ENCODE peak calls at places on chromosomes 4 and X, in eight cellular contexts. E is effector memory CD4-positive, alpha-beta T cell; C is PC-3; J is right cardiac atrium; D is stomach; B is breast epithelium; U is mucosa of descending colon; H is NT2/D1. P is an unnamed sample. For H3K4me1, the result is how much of the 10 kb centered on the place peaks cover.

GRCh38 chr4:27178066-27178465 is 317.4 kb downstream of the STIM2 start:
- DNase-seq in B (no peak), H (no peak), J (no peak), D (no peak), U (no peak), E (no peak), C (no peak), P (no peak)

GRCh38 chrX:19046343-19047215 is 62.7 kb upstream of the PHKA2 start:
- DNase-seq in E (no peak), B (no peak), J (no peak), C (peak), D (no peak), H (no peak), U (no peak), P (no peak)

GRCh38 chr4:85113706-85114105 is 147.2 kb upstream of the WDFY3 start:
- DNase-seq in E (no peak), U (no peak), H (no peak), D (no peak), C (no peak), B (no peak), J (no peak), P (no peak)

GRCh38 chrX:151896734-151897474 is 15.8 kb upstream of the MAGEA4 start:
- DNase-seq in U (no peak), C (no peak), D (no peak), B (no peak), H (no peak), J (no peak), E (no peak), P (no peak)

GRCh38 chr4:2320152-2320551 is 58.2 kb upstream of the MXD4 start:
- DNase-seq in U (no peak), C (no peak), J (no peak), E (no peak), H (no peak), B (peak), D (peak), P (no peak)

GRCh38 chrX:135931644-135932487 is 38.4 kb downstream of the SAGE1 start:
- DNase-seq in E (peak), J (peak), D (peak), H (peak), B (no peak), U (no peak), C (peak), P (peak)

GRCh38 chrX:20265726-20266681 is 705 bp downstream of the RPS6KA3 start:
- DNase-seq in H (no peak), J (peak), B (no peak), U (peak), E (peak), C (peak), D (no peak), P (peak)

GRCh38 chrX:100410083-100410590 is at the start of gene PCDH19:
- DNase-seq in C (peak), J (peak), D (peak), U (no peak), E (no peak), B (no peak), H (peak), P (peak)

GRCh38 chr4:79334341-79334740 is 8.5 kb upstream of the NAA11 start:
- DNase-seq in H (no peak), E (no peak), D (no peak), J (no peak), B (no peak), C (no peak), U (no peak), P (no peak)

GRCh38 chr4:5773271-5773555 is 62.2 kb downstream of the EVC start:
- DNase-seq in B (no peak), U (no peak), D (no peak), C (no peak), E (no peak), H (no peak), J (no peak), P (peak)

GRCh38 chrX:23779025-23779424 is 3.9 kb upstream of the SAT1 start:
- DNase-seq in E (no peak), H (no peak), B (no peak), U (no peak), C (peak), D (no peak), J (no peak), P (no peak)

GRCh38 chr4:7424553-7425111 is 10.1 kb downstream of the PSAPL1 start:
- DNase-seq in E (no peak), C (no peak), U (peak), B (peak), H (no peak), J (no peak), D (peak), P (peak)

GRCh38 chr4:106502106-106502699 is 133.6 kb upstream of the GIMD1 start:
- DNase-seq in U (no peak), E (no peak), D (peak), J (peak), H (peak), B (no peak), C (peak), P (peak)

GRCh38 chr4:113397114-113397701 is 347.8 kb downstream of the ANK2 start:
- DNase-seq in B (no peak), E (no peak), J (no peak), C (no peak), U (no peak), D (no peak), H (no peak), P (no peak)

GRCh38 chr4:169968999-169969398 is 57.2 kb downstream of the MFAP3L start:
- DNase-seq in E (no peak), C (no peak), H (no peak), J (no peak), D (no peak), U (no peak), B (no peak), P (no peak)

GRCh38 chrX:148380614-148381561 is 119.5 kb upstream of the AFF2 start:
- DNase-seq in D (no peak), H (no peak), J (no peak), E (peak), C (no peak), U (no peak), B (no peak), P (no peak)

GRCh38 chr4:119731146-119731742 is 102.6 kb upstream of the PDE5A start:
- DNase-seq in C (no peak), J (no peak), E (no peak), U (no peak), D (no peak), B (no peak), H (no peak), P (no peak)

GRCh38 chr4:46934731-46935130 is 25.7 kb upstream of the COX7B2 start:
- DNase-seq in C (no peak), U (no peak), E (no peak), J (no peak), H (no peak), B (no peak), D (no peak), P (no peak)

GRCh38 chrX:102546818-102547493 is 30.4 kb upstream of the TMSB15A start:
- DNase-seq in B (no peak), C (no peak), U (no peak), E (no peak), D (no peak), J (no peak), H (no peak), P (peak)

GRCh38 chr4:40316333-40316781 is 18.8 kb upstream of the CHRNA9 start:
- DNase-seq in J (no peak), U (no peak), D (no peak), E (peak), B (no peak), H (no peak), C (peak), P (no peak)

GRCh38 chr4:168560184-168560834 is 63.5 kb downstream of the PALLD start:
- DNase-seq in U (no peak), D (peak), E (no peak), H (no peak), B (peak), C (peak), J (no peak), P (no peak)

GRCh38 chrX:51894697-51895336 is 1.4 kb downstream of the MAGED1 start:
- DNase-seq in U (peak), B (no peak), E (no peak), C (no peak), D (no peak), J (no peak), H (no peak), P (peak)

GRCh38 chr4:15501941-15502340 is 32.3 kb downstream of the CC2D2A start:
- DNase-seq in D (no peak), B (no peak), E (no peak), H (peak), U (no peak), J (no peak), C (no peak), P (no peak)

GRCh38 chrX:139332441-139332840 is 198.1 kb upstream of the F9 start:
- DNase-seq in J (no peak), B (no peak), D (no peak), E (no peak), H (no peak), C (no peak), U (no peak), P (no peak)

GRCh38 chrX:118189628-118190027 is 73.0 kb upstream of the KLHL13 start:
- DNase-seq in C (no peak), H (no peak), J (no peak), U (no peak), E (no peak), D (no peak), B (no peak), P (peak)

GRCh38 chr4:94759767-94760211 is 2.0 kb downstream of the BMPR1B start:
- DNase-seq in D (no peak), U (no peak), E (no peak), B (no peak), C (peak), J (no peak), H (no peak), P (no peak)
- H3K4me1 ChIP-seq in D (under half), U (under half), E (under half), B (under half), C (under half), J (under half), H (under half), P (under half)

GRCh38 chr4:94484818-94485217 is 33.1 kb downstream of the PDLIM5 start:
- DNase-seq in C (no peak), J (no peak), B (no peak), H (no peak), D (no peak), E (no peak), U (no peak), P (no peak)

GRCh38 chr4:94483895-94484294 is 32.2 kb downstream of the PDLIM5 start:
- DNase-seq in B (no peak), C (no peak), H (no peak), J (no peak), U (no peak), E (no peak), D (no peak), P (no peak)

GRCh38 chr4:94488667-94489066 is 36.9 kb downstream of the PDLIM5 start:
- DNase-seq in D (no peak), U (no peak), E (no peak), C (peak), B (no peak), J (no peak), H (no peak), P (no peak)

GRCh38 chr4:94489075-94489474 is 37.3 kb downstream of the PDLIM5 start:
- DNase-seq in B (no peak), C (no peak), H (no peak), U (no peak), J (no peak), D (no peak), E (no peak), P (no peak)

GRCh38 chr4:94486372-94486801 is 34.6 kb downstream of the PDLIM5 start:
- DNase-seq in B (no peak), J (no peak), C (peak), D (peak), H (no peak), U (no peak), E (no peak), P (no peak)
- H3K4me1 ChIP-seq in B (under half), J (under half), C (half or more), D (under half), H (under half), U (under half), E (under half), P (under half)

GRCh38 chrX:133968109-133968508 is 17.3 kb downstream of the GPC3 start:
- DNase-seq in E (no peak), C (no peak), U (no peak), D (no peak), H (no peak), J (no peak), B (no peak), P (no peak)
- H3K4me1 ChIP-seq in E (under half), C (under half), U (under half), D (under half), H (under half), J (under half), B (under half), P (under half)

GRCh38 chr4:17809667-17810066 is 890 bp downstream of the DCAF16 start:
- DNase-seq in U (no peak), D (no peak), C (no peak), E (no peak), B (no peak), J (no peak), H (no peak), P (no peak)
- H3K4me1 ChIP-seq in U (under half), D (half or more), C (under half), E (under half), B (under half), J (under half), H (under half), P (under half)

GRCh38 chrX:22192419-22193086 is 80.2 kb upstream of the CBLL2 start:
- DNase-seq in D (peak), J (peak), U (peak), E (peak), B (peak), H (peak), C (peak), P (peak)
- H3K4me1 ChIP-seq in D (under half), J (under half), U (under half), E (under half), B (under half), H (under half), C (under half), P (under half)

DNA sequence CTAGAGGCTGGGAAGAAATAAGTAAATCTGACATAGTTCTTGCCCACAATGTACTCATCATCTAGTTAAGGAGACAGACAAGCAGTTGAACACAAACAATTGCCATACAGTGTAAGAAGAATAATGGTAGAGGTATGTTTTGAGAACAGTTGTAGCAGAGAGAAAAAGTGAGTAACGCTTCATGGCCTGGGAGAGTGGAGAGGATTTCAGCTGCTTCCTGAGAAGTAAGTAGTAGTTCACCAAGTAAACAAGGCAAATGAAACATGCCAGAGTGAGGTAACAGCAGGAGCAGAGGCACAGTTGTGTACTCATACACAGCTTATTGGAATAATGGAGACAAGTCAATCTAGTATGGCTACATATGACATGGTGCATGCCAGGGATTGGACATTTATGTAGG is 53.6 kb upstream of the RAP2C start:
- DNase-seq in H (no peak), E (no peak), C (no peak), D (no peak), B (no peak), U (no peak), J (no peak), P (no peak)
- H3K4me1 ChIP-seq in H (under half), E (under half), C (under half), D (under half), B (under half), U (under half), J (under half), P (under half)

DNA sequence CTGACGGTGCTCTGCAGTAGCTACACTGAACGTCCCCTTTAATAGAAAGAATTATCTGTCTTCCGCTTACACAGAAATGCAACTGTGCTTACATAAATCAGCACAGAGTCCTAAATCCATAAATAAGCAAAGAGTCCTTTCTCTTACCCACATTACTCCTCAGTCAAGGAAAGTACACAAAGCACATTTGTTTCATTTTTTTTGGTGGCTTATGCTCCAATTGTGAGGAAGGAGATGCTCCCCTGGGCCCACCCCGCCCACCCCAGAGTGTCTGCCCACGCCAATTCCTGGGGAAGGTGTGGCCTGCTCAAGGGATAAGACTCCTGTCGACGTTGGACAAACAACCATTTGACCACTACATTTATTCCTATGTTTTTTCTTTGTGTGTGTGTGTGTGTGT is 53.8 kb downstream of the CPLX1 start:
- DNase-seq in E (no peak), D (no peak), J (no peak), C (no peak), B (no peak), H (no peak), U (no peak), P (no peak)
- H3K4me1 ChIP-seq in E (under half), D (half or more), J (under half), C (under half), B (under half), H (under half), U (under half), P (under half)